ENCODE peak calls at places on chromosome 10, in nine cellular contexts. One of them, this sample, is unnamed.
A peak's percentile ranks its signal among the peaks of the same experiment; 100 is the strongest.

GRCh38 chr10:86312701-86313270 is 53.8 kb downstream of the GRID1 start:
- DNase-seq in left kidney: peak; percentile 49
- DNase-seq in H7: peak; percentile 75
- DNase-seq in HEK293T: no peak
- DNase-seq in body of pancreas: no peak
- DNase-seq in fibroblast of pulmonary artery: no peak
- DNase-seq in Daoy: no peak
- DNase-seq in stimulated activated CD4-positive, alpha-beta T cell treated with anti-CD3 and anti-CD28 coated beads, Interleukin-12 subunit alpha, Interleukin-12 subunit beta, amount 100 ng/mL, for 4 hours: no peak
- DNase-seq in stimulated activated CD8-positive, alpha-beta memory T cell treated with anti-CD3 and anti-CD28 coated beads, Interleukin-12 subunit alpha, Interleukin-12 subunit beta, amount 100 ng/mL, for 4 hours: no peak
- DNase-seq in this sample: no peak

GRCh38 chr10:71218046-71218832 is 5.9 kb downstream of the UNC5B start:
- DNase-seq in body of pancreas: no peak
- DNase-seq in fibroblast of pulmonary artery: peak; percentile 60
- DNase-seq in stimulated activated CD4-positive, alpha-beta T cell treated with anti-CD3 and anti-CD28 coated beads, Interleukin-12 subunit alpha, Interleukin-12 subunit beta, amount 100 ng/mL, for 4 hours: no peak
- DNase-seq in left kidney: no peak
- DNase-seq in HEK293T: no peak
- DNase-seq in Daoy: peak; percentile 75
- DNase-seq in stimulated activated CD8-positive, alpha-beta memory T cell treated with anti-CD3 and anti-CD28 coated beads, Interleukin-12 subunit alpha, Interleukin-12 subunit beta, amount 100 ng/mL, for 4 hours: no peak
- DNase-seq in H7: peak; percentile 48
- DNase-seq in this sample: no peak

GRCh38 chr10:124560377-124560776 is 98.8 kb downstream of the LHPP start:
- DNase-seq in stimulated activated CD4-positive, alpha-beta T cell treated with anti-CD3 and anti-CD28 coated beads, Interleukin-12 subunit alpha, Interleukin-12 subunit beta, amount 100 ng/mL, for 4 hours: no peak
- DNase-seq in Daoy: no peak
- DNase-seq in left kidney: peak; percentile 60
- DNase-seq in fibroblast of pulmonary artery: peak; percentile 75
- DNase-seq in stimulated activated CD8-positive, alpha-beta memory T cell treated with anti-CD3 and anti-CD28 coated beads, Interleukin-12 subunit alpha, Interleukin-12 subunit beta, amount 100 ng/mL, for 4 hours: no peak
- DNase-seq in HEK293T: no peak
- DNase-seq in H7: peak; percentile 34
- DNase-seq in body of pancreas: no peak
- DNase-seq in this sample: peak; percentile 9

GRCh38 chr10:31754803-31755624 is 173.6 kb downstream of the ARHGAP12 start:
- DNase-seq in Daoy: peak; percentile 28
- DNase-seq in fibroblast of pulmonary artery: no peak
- DNase-seq in H7: peak; percentile 75
- DNase-seq in stimulated activated CD4-positive, alpha-beta T cell treated with anti-CD3 and anti-CD28 coated beads, Interleukin-12 subunit alpha, Interleukin-12 subunit beta, amount 100 ng/mL, for 4 hours: no peak
- DNase-seq in left kidney: no peak
- DNase-seq in stimulated activated CD8-positive, alpha-beta memory T cell treated with anti-CD3 and anti-CD28 coated beads, Interleukin-12 subunit alpha, Interleukin-12 subunit beta, amount 100 ng/mL, for 4 hours: no peak
- DNase-seq in HEK293T: no peak
- DNase-seq in body of pancreas: peak; percentile 55
- DNase-seq in this sample: no peak

GRCh38 chr10:80154978-80155695 is 22.6 kb downstream of the PLAC9 start:
- DNase-seq in H7: no peak
- DNase-seq in Daoy: peak; percentile 47
- DNase-seq in fibroblast of pulmonary artery: peak; percentile 90
- DNase-seq in stimulated activated CD4-positive, alpha-beta T cell treated with anti-CD3 and anti-CD28 coated beads, Interleukin-12 subunit alpha, Interleukin-12 subunit beta, amount 100 ng/mL, for 4 hours: no peak
- DNase-seq in stimulated activated CD8-positive, alpha-beta memory T cell treated with anti-CD3 and anti-CD28 coated beads, Interleukin-12 subunit alpha, Interleukin-12 subunit beta, amount 100 ng/mL, for 4 hours: no peak
- DNase-seq in left kidney: no peak
- DNase-seq in HEK293T: no peak
- DNase-seq in body of pancreas: no peak
- DNase-seq in this sample: no peak

GRCh38 chr10:59622320-59622901 is 87.2 kb downstream of the SLC16A9 start:
- DNase-seq in body of pancreas: peak; percentile 38
- DNase-seq in Daoy: peak; percentile 34
- DNase-seq in fibroblast of pulmonary artery: peak; percentile 79
- DNase-seq in HEK293T: peak; percentile 45
- DNase-seq in H7: peak; percentile 26
- DNase-seq in stimulated activated CD4-positive, alpha-beta T cell treated with anti-CD3 and anti-CD28 coated beads, Interleukin-12 subunit alpha, Interleukin-12 subunit beta, amount 100 ng/mL, for 4 hours: peak; percentile 2
- DNase-seq in stimulated activated CD8-positive, alpha-beta memory T cell treated with anti-CD3 and anti-CD28 coated beads, Interleukin-12 subunit alpha, Interleukin-12 subunit beta, amount 100 ng/mL, for 4 hours: no peak
- DNase-seq in left kidney: peak; percentile 79
- DNase-seq in this sample: no peak

GRCh38 chr10:21530168-21530567 is 3.9 kb upstream of the MLLT10 start:
- DNase-seq in left kidney: no peak
- DNase-seq in H7: no peak
- DNase-seq in body of pancreas: no peak
- DNase-seq in fibroblast of pulmonary artery: no peak
- DNase-seq in stimulated activated CD8-positive, alpha-beta memory T cell treated with anti-CD3 and anti-CD28 coated beads, Interleukin-12 subunit alpha, Interleukin-12 subunit beta, amount 100 ng/mL, for 4 hours: no peak
- DNase-seq in Daoy: no peak
- DNase-seq in HEK293T: no peak
- DNase-seq in stimulated activated CD4-positive, alpha-beta T cell treated with anti-CD3 and anti-CD28 coated beads, Interleukin-12 subunit alpha, Interleukin-12 subunit beta, amount 100 ng/mL, for 4 hours: no peak
- DNase-seq in this sample: no peak

GRCh38 chr10:44301781-44302400 is 83.0 kb downstream of the CXCL12 start:
- DNase-seq in HEK293T: no peak
- DNase-seq in H7: no peak
- DNase-seq in body of pancreas: no peak
- DNase-seq in left kidney: no peak
- DNase-seq in stimulated activated CD4-positive, alpha-beta T cell treated with anti-CD3 and anti-CD28 coated beads, Interleukin-12 subunit alpha, Interleukin-12 subunit beta, amount 100 ng/mL, for 4 hours: no peak
- DNase-seq in fibroblast of pulmonary artery: no peak
- DNase-seq in Daoy: no peak
- DNase-seq in stimulated activated CD8-positive, alpha-beta memory T cell treated with anti-CD3 and anti-CD28 coated beads, Interleukin-12 subunit alpha, Interleukin-12 subunit beta, amount 100 ng/mL, for 4 hours: no peak
- DNase-seq in this sample: no peak

GRCh38 chr10:49348593-49348992 is 47.3 kb downstream of the DRGX start:
- DNase-seq in stimulated activated CD8-positive, alpha-beta memory T cell treated with anti-CD3 and anti-CD28 coated beads, Interleukin-12 subunit alpha, Interleukin-12 subunit beta, amount 100 ng/mL, for 4 hours: no peak
- DNase-seq in body of pancreas: no peak
- DNase-seq in stimulated activated CD4-positive, alpha-beta T cell treated with anti-CD3 and anti-CD28 coated beads, Interleukin-12 subunit alpha, Interleukin-12 subunit beta, amount 100 ng/mL, for 4 hours: no peak
- DNase-seq in Daoy: no peak
- DNase-seq in HEK293T: no peak
- DNase-seq in fibroblast of pulmonary artery: no peak
- DNase-seq in left kidney: no peak
- DNase-seq in H7: no peak
- DNase-seq in this sample: no peak

GRCh38 chr10:80539421-80539999 is 1.8 kb downstream of the SH2D4B start:
- DNase-seq in HEK293T: no peak
- DNase-seq in H7: peak; percentile 12
- DNase-seq in Daoy: no peak
- DNase-seq in left kidney: no peak
- DNase-seq in body of pancreas: no peak
- DNase-seq in fibroblast of pulmonary artery: no peak
- DNase-seq in stimulated activated CD4-positive, alpha-beta T cell treated with anti-CD3 and anti-CD28 coated beads, Interleukin-12 subunit alpha, Interleukin-12 subunit beta, amount 100 ng/mL, for 4 hours: no peak
- DNase-seq in stimulated activated CD8-positive, alpha-beta memory T cell treated with anti-CD3 and anti-CD28 coated beads, Interleukin-12 subunit alpha, Interleukin-12 subunit beta, amount 100 ng/mL, for 4 hours: no peak
- DNase-seq in this sample: no peak

GRCh38 chr10:24307173-24307572 is 98.2 kb downstream of the KIAA1217 start:
- DNase-seq in fibroblast of pulmonary artery: peak; percentile 14
- DNase-seq in stimulated activated CD8-positive, alpha-beta memory T cell treated with anti-CD3 and anti-CD28 coated beads, Interleukin-12 subunit alpha, Interleukin-12 subunit beta, amount 100 ng/mL, for 4 hours: no peak
- DNase-seq in stimulated activated CD4-positive, alpha-beta T cell treated with anti-CD3 and anti-CD28 coated beads, Interleukin-12 subunit alpha, Interleukin-12 subunit beta, amount 100 ng/mL, for 4 hours: no peak
- DNase-seq in Daoy: no peak
- DNase-seq in HEK293T: no peak
- DNase-seq in left kidney: no peak
- DNase-seq in body of pancreas: no peak
- DNase-seq in H7: no peak
- DNase-seq in this sample: no peak

GRCh38 chr10:108443636-108444035 is 1279.1 kb upstream of the SORCS1 start:
- DNase-seq in stimulated activated CD8-positive, alpha-beta memory T cell treated with anti-CD3 and anti-CD28 coated beads, Interleukin-12 subunit alpha, Interleukin-12 subunit beta, amount 100 ng/mL, for 4 hours: no peak
- DNase-seq in Daoy: no peak
- DNase-seq in body of pancreas: no peak
- DNase-seq in HEK293T: no peak
- DNase-seq in stimulated activated CD4-positive, alpha-beta T cell treated with anti-CD3 and anti-CD28 coated beads, Interleukin-12 subunit alpha, Interleukin-12 subunit beta, amount 100 ng/mL, for 4 hours: no peak
- DNase-seq in H7: no peak
- DNase-seq in left kidney: no peak
- DNase-seq in fibroblast of pulmonary artery: no peak
- DNase-seq in this sample: no peak

GRCh38 chr10:80504158-80504811 is 33.4 kb upstream of the SH2D4B start:
- DNase-seq in stimulated activated CD4-positive, alpha-beta T cell treated with anti-CD3 and anti-CD28 coated beads, Interleukin-12 subunit alpha, Interleukin-12 subunit beta, amount 100 ng/mL, for 4 hours: no peak
- DNase-seq in H7: peak; percentile 85
- DNase-seq in body of pancreas: no peak
- DNase-seq in HEK293T: no peak
- DNase-seq in left kidney: no peak
- DNase-seq in stimulated activated CD8-positive, alpha-beta memory T cell treated with anti-CD3 and anti-CD28 coated beads, Interleukin-12 subunit alpha, Interleukin-12 subunit beta, amount 100 ng/mL, for 4 hours: no peak
- DNase-seq in fibroblast of pulmonary artery: no peak
- DNase-seq in Daoy: no peak
- DNase-seq in this sample: no peak

GRCh38 chr10:26048756-26049155 is 114.7 kb downstream of the MYO3A start:
- DNase-seq in body of pancreas: no peak
- DNase-seq in left kidney: no peak
- DNase-seq in HEK293T: no peak
- DNase-seq in fibroblast of pulmonary artery: no peak
- DNase-seq in Daoy: peak; percentile 63
- DNase-seq in H7: no peak
- DNase-seq in stimulated activated CD4-positive, alpha-beta T cell treated with anti-CD3 and anti-CD28 coated beads, Interleukin-12 subunit alpha, Interleukin-12 subunit beta, amount 100 ng/mL, for 4 hours: no peak
- DNase-seq in stimulated activated CD8-positive, alpha-beta memory T cell treated with anti-CD3 and anti-CD28 coated beads, Interleukin-12 subunit alpha, Interleukin-12 subunit beta, amount 100 ng/mL, for 4 hours: no peak
- DNase-seq in this sample: no peak

GRCh38 chr10:110502072-110502845 is 4.6 kb downstream of the DUSP5 start:
- DNase-seq in body of pancreas: no peak
- DNase-seq in H7: no peak
- DNase-seq in stimulated activated CD8-positive, alpha-beta memory T cell treated with anti-CD3 and anti-CD28 coated beads, Interleukin-12 subunit alpha, Interleukin-12 subunit beta, amount 100 ng/mL, for 4 hours: no peak
- DNase-seq in left kidney: no peak
- DNase-seq in Daoy: no peak
- DNase-seq in stimulated activated CD4-positive, alpha-beta T cell treated with anti-CD3 and anti-CD28 coated beads, Interleukin-12 subunit alpha, Interleukin-12 subunit beta, amount 100 ng/mL, for 4 hours: no peak
- DNase-seq in HEK293T: no peak
- DNase-seq in fibroblast of pulmonary artery: peak; percentile 10
- DNase-seq in this sample: no peak

GRCh38 chr10:78716034-78716660 is 352.6 kb upstream of the ZMIZ1 start:
- DNase-seq in body of pancreas: no peak
- DNase-seq in Daoy: no peak
- DNase-seq in H7: no peak
- DNase-seq in HEK293T: no peak
- DNase-seq in stimulated activated CD4-positive, alpha-beta T cell treated with anti-CD3 and anti-CD28 coated beads, Interleukin-12 subunit alpha, Interleukin-12 subunit beta, amount 100 ng/mL, for 4 hours: no peak
- DNase-seq in stimulated activated CD8-positive, alpha-beta memory T cell treated with anti-CD3 and anti-CD28 coated beads, Interleukin-12 subunit alpha, Interleukin-12 subunit beta, amount 100 ng/mL, for 4 hours: no peak
- DNase-seq in fibroblast of pulmonary artery: no peak
- DNase-seq in left kidney: no peak
- DNase-seq in this sample: no peak

GRCh38 chr10:110056822-110057221 is 49.0 kb downstream of the ADD3 start:
- DNase-seq in body of pancreas: no peak
- DNase-seq in HEK293T: no peak
- DNase-seq in fibroblast of pulmonary artery: peak; percentile 51
- DNase-seq in stimulated activated CD8-positive, alpha-beta memory T cell treated with anti-CD3 and anti-CD28 coated beads, Interleukin-12 subunit alpha, Interleukin-12 subunit beta, amount 100 ng/mL, for 4 hours: no peak
- DNase-seq in stimulated activated CD4-positive, alpha-beta T cell treated with anti-CD3 and anti-CD28 coated beads, Interleukin-12 subunit alpha, Interleukin-12 subunit beta, amount 100 ng/mL, for 4 hours: no peak
- DNase-seq in left kidney: no peak
- DNase-seq in Daoy: no peak
- DNase-seq in H7: no peak
- DNase-seq in this sample: no peak

GRCh38 chr10:74292871-74293427 is 141.9 kb downstream of the ADK start:
- DNase-seq in stimulated activated CD8-positive, alpha-beta memory T cell treated with anti-CD3 and anti-CD28 coated beads, Interleukin-12 subunit alpha, Interleukin-12 subunit beta, amount 100 ng/mL, for 4 hours: no peak
- DNase-seq in left kidney: peak; percentile 72
- DNase-seq in stimulated activated CD4-positive, alpha-beta T cell treated with anti-CD3 and anti-CD28 coated beads, Interleukin-12 subunit alpha, Interleukin-12 subunit beta, amount 100 ng/mL, for 4 hours: no peak
- DNase-seq in fibroblast of pulmonary artery: peak; percentile 55
- DNase-seq in body of pancreas: no peak
- DNase-seq in H7: no peak
- DNase-seq in HEK293T: no peak
- DNase-seq in Daoy: peak; percentile 39
- DNase-seq in this sample: peak; percentile 23

GRCh38 chr10:123746016-123746415 is 79.9 kb downstream of the GPR26 start:
- DNase-seq in left kidney: no peak
- DNase-seq in fibroblast of pulmonary artery: no peak
- DNase-seq in H7: no peak
- DNase-seq in Daoy: no peak
- DNase-seq in HEK293T: no peak
- DNase-seq in stimulated activated CD8-positive, alpha-beta memory T cell treated with anti-CD3 and anti-CD28 coated beads, Interleukin-12 subunit alpha, Interleukin-12 subunit beta, amount 100 ng/mL, for 4 hours: no peak
- DNase-seq in stimulated activated CD4-positive, alpha-beta T cell treated with anti-CD3 and anti-CD28 coated beads, Interleukin-12 subunit alpha, Interleukin-12 subunit beta, amount 100 ng/mL, for 4 hours: no peak
- DNase-seq in body of pancreas: no peak
- DNase-seq in this sample: no peak

GRCh38 chr10:49404321-49404878 is 8.5 kb upstream of the DRGX start:
- DNase-seq in fibroblast of pulmonary artery: no peak
- DNase-seq in body of pancreas: no peak
- DNase-seq in left kidney: no peak
- DNase-seq in stimulated activated CD8-positive, alpha-beta memory T cell treated with anti-CD3 and anti-CD28 coated beads, Interleukin-12 subunit alpha, Interleukin-12 subunit beta, amount 100 ng/mL, for 4 hours: no peak
- DNase-seq in Daoy: no peak
- DNase-seq in HEK293T: no peak
- DNase-seq in stimulated activated CD4-positive, alpha-beta T cell treated with anti-CD3 and anti-CD28 coated beads, Interleukin-12 subunit alpha, Interleukin-12 subunit beta, amount 100 ng/mL, for 4 hours: no peak
- DNase-seq in H7: no peak
- DNase-seq in this sample: no peak

GRCh38 chr10:97318772-97319651 is at the start of gene FRAT1:
- DNase-seq in fibroblast of pulmonary artery: peak; percentile 93
- DNase-seq in HEK293T: peak; percentile 89
- DNase-seq in body of pancreas: peak; percentile 93
- DNase-seq in stimulated activated CD4-positive, alpha-beta T cell treated with anti-CD3 and anti-CD28 coated beads, Interleukin-12 subunit alpha, Interleukin-12 subunit beta, amount 100 ng/mL, for 4 hours: peak; percentile 86
- DNase-seq in H7: peak; percentile 93
- DNase-seq in stimulated activated CD8-positive, alpha-beta memory T cell treated with anti-CD3 and anti-CD28 coated beads, Interleukin-12 subunit alpha, Interleukin-12 subunit beta, amount 100 ng/mL, for 4 hours: peak; percentile 82
- DNase-seq in Daoy: peak; percentile 86
- DNase-seq in left kidney: peak; percentile 95
- DNase-seq in this sample: peak; percentile 55

GRCh38 chr10:14750900-14751575 is 23.7 kb downstream of the FAM107B start:
- DNase-seq in body of pancreas: no peak
- DNase-seq in stimulated activated CD4-positive, alpha-beta T cell treated with anti-CD3 and anti-CD28 coated beads, Interleukin-12 subunit alpha, Interleukin-12 subunit beta, amount 100 ng/mL, for 4 hours: no peak
- DNase-seq in HEK293T: no peak
- DNase-seq in left kidney: peak; percentile 49
- DNase-seq in fibroblast of pulmonary artery: no peak
- DNase-seq in Daoy: no peak
- DNase-seq in stimulated activated CD8-positive, alpha-beta memory T cell treated with anti-CD3 and anti-CD28 coated beads, Interleukin-12 subunit alpha, Interleukin-12 subunit beta, amount 100 ng/mL, for 4 hours: no peak
- DNase-seq in H7: no peak
- DNase-seq in this sample: no peak

GRCh38 chr10:126872768-126873167 is 32.5 kb upstream of the DOCK1 start:
- DNase-seq in stimulated activated CD4-positive, alpha-beta T cell treated with anti-CD3 and anti-CD28 coated beads, Interleukin-12 subunit alpha, Interleukin-12 subunit beta, amount 100 ng/mL, for 4 hours: no peak
- DNase-seq in left kidney: no peak
- DNase-seq in fibroblast of pulmonary artery: no peak
- DNase-seq in H7: peak; percentile 49
- DNase-seq in Daoy: peak; percentile 38
- DNase-seq in body of pancreas: no peak
- DNase-seq in HEK293T: no peak
- DNase-seq in stimulated activated CD8-positive, alpha-beta memory T cell treated with anti-CD3 and anti-CD28 coated beads, Interleukin-12 subunit alpha, Interleukin-12 subunit beta, amount 100 ng/mL, for 4 hours: no peak
- DNase-seq in this sample: no peak

GRCh38 chr10:72689660-72690059 is 2.3 kb upstream of the MCU start:
- DNase-seq in stimulated activated CD4-positive, alpha-beta T cell treated with anti-CD3 and anti-CD28 coated beads, Interleukin-12 subunit alpha, Interleukin-12 subunit beta, amount 100 ng/mL, for 4 hours: no peak
- DNase-seq in left kidney: no peak
- DNase-seq in body of pancreas: no peak
- DNase-seq in stimulated activated CD8-positive, alpha-beta memory T cell treated with anti-CD3 and anti-CD28 coated beads, Interleukin-12 subunit alpha, Interleukin-12 subunit beta, amount 100 ng/mL, for 4 hours: no peak
- DNase-seq in fibroblast of pulmonary artery: no peak
- DNase-seq in Daoy: no peak
- DNase-seq in H7: no peak
- DNase-seq in HEK293T: no peak
- DNase-seq in this sample: no peak

GRCh38 chr10:57716884-57717283 is 550.8 kb downstream of the IPMK start:
- DNase-seq in HEK293T: peak; percentile 5
- DNase-seq in stimulated activated CD8-positive, alpha-beta memory T cell treated with anti-CD3 and anti-CD28 coated beads, Interleukin-12 subunit alpha, Interleukin-12 subunit beta, amount 100 ng/mL, for 4 hours: no peak
- DNase-seq in fibroblast of pulmonary artery: peak; percentile 67
- DNase-seq in H7: no peak
- DNase-seq in left kidney: peak; percentile 16
- DNase-seq in Daoy: no peak
- DNase-seq in stimulated activated CD4-positive, alpha-beta T cell treated with anti-CD3 and anti-CD28 coated beads, Interleukin-12 subunit alpha, Interleukin-12 subunit beta, amount 100 ng/mL, for 4 hours: no peak
- DNase-seq in body of pancreas: no peak
- DNase-seq in this sample: no peak

GRCh38 chr10:61000769-61001730 is 57.1 kb upstream of the RHOBTB1 start:
- DNase-seq in left kidney: peak; percentile 84
- DNase-seq in body of pancreas: peak; percentile 50
- DNase-seq in HEK293T: peak; percentile 78
- DNase-seq in fibroblast of pulmonary artery: peak; percentile 15
- DNase-seq in stimulated activated CD8-positive, alpha-beta memory T cell treated with anti-CD3 and anti-CD28 coated beads, Interleukin-12 subunit alpha, Interleukin-12 subunit beta, amount 100 ng/mL, for 4 hours: no peak
- DNase-seq in stimulated activated CD4-positive, alpha-beta T cell treated with anti-CD3 and anti-CD28 coated beads, Interleukin-12 subunit alpha, Interleukin-12 subunit beta, amount 100 ng/mL, for 4 hours: no peak
- DNase-seq in Daoy: peak; percentile 33
- DNase-seq in H7: peak; percentile 92
- DNase-seq in this sample: no peak

GRCh38 chr10:42960491-42961155 is 116.2 kb upstream of the RET start:
- DNase-seq in stimulated activated CD4-positive, alpha-beta T cell treated with anti-CD3 and anti-CD28 coated beads, Interleukin-12 subunit alpha, Interleukin-12 subunit beta, amount 100 ng/mL, for 4 hours: no peak
- DNase-seq in Daoy: peak; percentile 46
- DNase-seq in stimulated activated CD8-positive, alpha-beta memory T cell treated with anti-CD3 and anti-CD28 coated beads, Interleukin-12 subunit alpha, Interleukin-12 subunit beta, amount 100 ng/mL, for 4 hours: no peak
- DNase-seq in left kidney: no peak
- DNase-seq in body of pancreas: no peak
- DNase-seq in fibroblast of pulmonary artery: no peak
- DNase-seq in H7: no peak
- DNase-seq in HEK293T: no peak
- DNase-seq in this sample: no peak

GRCh38 chr10:133357293-133358151 is at the start of gene FUOM:
- DNase-seq in fibroblast of pulmonary artery: peak; percentile 63
- DNase-seq in stimulated activated CD4-positive, alpha-beta T cell treated with anti-CD3 and anti-CD28 coated beads, Interleukin-12 subunit alpha, Interleukin-12 subunit beta, amount 100 ng/mL, for 4 hours: peak; percentile 70
- DNase-seq in stimulated activated CD8-positive, alpha-beta memory T cell treated with anti-CD3 and anti-CD28 coated beads, Interleukin-12 subunit alpha, Interleukin-12 subunit beta, amount 100 ng/mL, for 4 hours: peak; percentile 59
- DNase-seq in body of pancreas: peak; percentile 41
- DNase-seq in HEK293T: peak; percentile 98
- DNase-seq in Daoy: peak; percentile 44
- DNase-seq in left kidney: peak; percentile 95
- DNase-seq in H7: peak; percentile 100
- DNase-seq in this sample: no peak

GRCh38 chr10:11612004-11613001 is 853 bp upstream of the USP6NL start:
- DNase-seq in Daoy: no peak
- DNase-seq in body of pancreas: no peak
- DNase-seq in left kidney: peak; percentile 49
- DNase-seq in fibroblast of pulmonary artery: peak; percentile 10
- DNase-seq in stimulated activated CD8-positive, alpha-beta memory T cell treated with anti-CD3 and anti-CD28 coated beads, Interleukin-12 subunit alpha, Interleukin-12 subunit beta, amount 100 ng/mL, for 4 hours: no peak
- DNase-seq in H7: no peak
- DNase-seq in stimulated activated CD4-positive, alpha-beta T cell treated with anti-CD3 and anti-CD28 coated beads, Interleukin-12 subunit alpha, Interleukin-12 subunit beta, amount 100 ng/mL, for 4 hours: no peak
- DNase-seq in HEK293T: no peak
- DNase-seq in this sample: no peak

GRCh38 chr10:129949411-129950335 is 14.4 kb downstream of the EBF3 start:
- DNase-seq in body of pancreas: no peak
- DNase-seq in H7: peak; percentile 87
- DNase-seq in left kidney: peak; percentile 89
- DNase-seq in fibroblast of pulmonary artery: peak; percentile 85
- DNase-seq in HEK293T: peak; percentile 74
- DNase-seq in stimulated activated CD4-positive, alpha-beta T cell treated with anti-CD3 and anti-CD28 coated beads, Interleukin-12 subunit alpha, Interleukin-12 subunit beta, amount 100 ng/mL, for 4 hours: no peak
- DNase-seq in Daoy: peak; percentile 78
- DNase-seq in stimulated activated CD8-positive, alpha-beta memory T cell treated with anti-CD3 and anti-CD28 coated beads, Interleukin-12 subunit alpha, Interleukin-12 subunit beta, amount 100 ng/mL, for 4 hours: no peak
- DNase-seq in this sample: no peak

GRCh38 chr10:27383595-27384542 is 120.2 kb upstream of the RAB18 start:
- DNase-seq in body of pancreas: no peak
- DNase-seq in left kidney: no peak
- DNase-seq in stimulated activated CD4-positive, alpha-beta T cell treated with anti-CD3 and anti-CD28 coated beads, Interleukin-12 subunit alpha, Interleukin-12 subunit beta, amount 100 ng/mL, for 4 hours: no peak
- DNase-seq in HEK293T: no peak
- DNase-seq in H7: no peak
- DNase-seq in Daoy: peak; percentile 39
- DNase-seq in fibroblast of pulmonary artery: no peak
- DNase-seq in stimulated activated CD8-positive, alpha-beta memory T cell treated with anti-CD3 and anti-CD28 coated beads, Interleukin-12 subunit alpha, Interleukin-12 subunit beta, amount 100 ng/mL, for 4 hours: no peak
- DNase-seq in this sample: no peak